ENCODE peak calls at places on chromosomes 1 and 21, in ten cellular contexts. Z is osteocyte; W is psoas muscle; Q is GM10248; X is uterus; O is IMR-90; E is epithelial cell of esophagus; B is CD4-positive, alpha-beta T cell; J is BJ; G is PC-3. P is an unnamed sample.

GRCh38 chr1:2360588-2361364 is 30.6 kb downstream of the MORN1 start:
- DNase-seq in G (peak; percentile 51), X (no peak), E (no peak), W (no peak), Z (no peak), J (peak; percentile 2), B (no peak), O (peak; percentile 5), Q (no peak), P (no peak)

GRCh38 chr21:32814528-32814927 is 43.0 kb upstream of the PAXBP1 start:
- DNase-seq in J (no peak), Q (no peak), X (no peak), O (no peak), Z (peak; percentile 21), G (no peak), E (no peak), B (no peak), W (no peak), P (no peak)

GRCh38 chr1:94044891-94045290 is 76.1 kb downstream of the ABCA4 start:
- DNase-seq in Q (no peak), Z (no peak), G (no peak), O (no peak), J (no peak), B (no peak), E (no peak), X (no peak), W (no peak), P (no peak)

GRCh38 chr1:77399250-77400086 is 117.6 kb downstream of the AK5 start:
- DNase-seq in B (no peak), E (no peak), O (no peak), W (no peak), G (no peak), Z (no peak), Q (no peak), J (no peak), X (no peak), P (no peak)

GRCh38 chr21:44295163-44295601 is 4.7 kb upstream of the PFKL start:
- DNase-seq in B (no peak), E (no peak), X (no peak), G (peak; percentile 5), W (no peak), Q (no peak), O (no peak), Z (no peak), J (no peak), P (no peak)

GRCh38 chr1:193763313-193763712 is 576.9 kb upstream of the B3GALT2 start:
- DNase-seq in W (no peak), E (no peak), X (no peak), G (peak; percentile 41), Q (no peak), Z (no peak), J (no peak), B (no peak), O (peak; percentile 27), P (no peak)

GRCh38 chr1:175402336-175402735 is 209.8 kb upstream of the KIAA0040 start:
- DNase-seq in Q (no peak), Z (no peak), B (no peak), J (peak; percentile 0), O (no peak), X (no peak), E (no peak), G (no peak), W (no peak), P (no peak)

GRCh38 chr1:21939650-21940374 is 2.7 kb upstream of the HSPG2 start:
- DNase-seq in W (peak; percentile 94), G (peak; percentile 93), J (peak; percentile 89), X (peak; percentile 92), O (peak; percentile 98), B (no peak), Z (peak; percentile 93), E (peak; percentile 99), Q (no peak), P (no peak)

GRCh38 chr1:91520940-91521507 is 20.4 kb downstream of the CDC7 start:
- DNase-seq in B (no peak), G (no peak), E (no peak), Q (no peak), Z (no peak), O (no peak), J (no peak), W (no peak), X (no peak), P (no peak)

GRCh38 chr1:160550572-160551034 is 27.5 kb upstream of the SLAMF6 start:
- DNase-seq in B (peak; percentile 64), J (no peak), X (no peak), W (no peak), G (no peak), O (no peak), Z (no peak), Q (no peak), E (no peak), P (no peak)

DNA sequence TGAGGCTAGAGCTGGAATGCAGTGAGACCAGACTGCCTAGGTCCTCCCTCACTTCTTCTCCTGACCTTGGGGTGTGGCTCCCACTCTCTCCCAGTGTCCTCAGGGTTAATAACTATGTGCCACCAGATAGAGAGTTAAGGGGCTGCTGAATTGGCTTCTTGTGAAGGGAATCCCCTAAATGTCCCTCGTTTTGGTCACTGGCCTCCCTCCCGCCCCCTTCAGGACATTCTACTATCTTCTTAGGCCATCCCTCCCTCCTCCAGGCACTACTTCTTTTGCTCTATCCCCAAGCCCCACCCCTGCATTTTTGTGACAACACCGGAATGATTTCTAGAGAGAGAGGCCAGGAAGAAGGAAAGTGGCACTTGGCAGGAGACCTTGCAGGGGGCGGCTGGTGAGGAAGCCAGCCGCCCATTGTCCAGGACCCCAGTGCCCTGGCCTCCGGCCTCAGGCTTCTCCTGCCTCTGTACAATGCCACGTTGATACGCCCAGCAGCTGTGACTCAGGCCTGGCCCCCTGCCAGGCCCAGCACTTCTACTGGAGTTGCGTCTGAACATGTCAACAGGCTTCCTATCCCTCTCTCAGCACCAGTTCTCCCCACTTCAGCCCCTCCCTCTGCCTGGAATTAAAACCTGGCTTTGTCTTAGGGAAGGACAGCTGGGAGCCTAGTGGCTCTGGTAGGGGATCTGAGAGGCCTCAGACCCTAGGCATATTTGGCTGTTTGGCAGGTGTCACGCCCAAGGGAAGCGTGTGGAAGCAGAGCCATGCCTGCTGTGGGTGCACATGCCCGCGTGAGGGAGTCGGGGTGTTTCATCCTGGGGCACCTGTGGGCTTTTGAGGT is 9.1 kb downstream of the LMNA start:
- DNase-seq in G (peak; percentile 99), B (peak; percentile 77), X (peak; percentile 97), E (peak; percentile 99), O (peak; percentile 98), Q (no peak), Z (peak; percentile 97), W (peak; percentile 98), J (peak; percentile 93), P (no peak)
- TF ChIP-seq CTCF in G (peak; percentile 61), B (no peak), X (peak; percentile 12), E (peak; percentile 20), O (peak; percentile 38), Q (no peak), Z (peak; percentile 61), W (peak; percentile 44), J (peak; percentile 60), P (no peak)

DNA sequence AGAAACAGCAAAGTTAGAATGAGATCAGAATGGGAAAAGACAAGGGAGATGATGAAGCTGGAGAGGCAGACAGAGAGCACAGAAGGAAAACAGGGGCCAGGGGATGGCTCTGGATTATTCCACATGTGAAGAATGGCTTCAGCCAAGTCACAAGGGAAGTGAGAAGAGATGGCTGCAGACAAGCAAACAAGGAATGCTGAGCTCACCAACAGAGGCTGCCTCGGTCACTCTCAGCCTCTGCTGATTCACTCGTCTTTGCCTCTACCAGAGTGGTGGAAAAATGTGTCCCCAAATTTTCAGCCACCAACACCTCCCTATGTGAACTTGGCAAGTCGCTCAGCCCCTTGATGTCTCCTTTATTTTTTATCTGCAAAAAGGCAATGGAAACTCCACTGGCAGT is 46.7 kb downstream of the TRABD2B start:
- DNase-seq in J (no peak), E (no peak), B (no peak), G (no peak), Z (no peak), W (no peak), X (no peak), Q (no peak), O (no peak), P (no peak)
- TF ChIP-seq CTCF in J (no peak), E (no peak), B (no peak), G (no peak), Z (no peak), W (no peak), X (no peak), Q (no peak), O (no peak), P (no peak)

DNA sequence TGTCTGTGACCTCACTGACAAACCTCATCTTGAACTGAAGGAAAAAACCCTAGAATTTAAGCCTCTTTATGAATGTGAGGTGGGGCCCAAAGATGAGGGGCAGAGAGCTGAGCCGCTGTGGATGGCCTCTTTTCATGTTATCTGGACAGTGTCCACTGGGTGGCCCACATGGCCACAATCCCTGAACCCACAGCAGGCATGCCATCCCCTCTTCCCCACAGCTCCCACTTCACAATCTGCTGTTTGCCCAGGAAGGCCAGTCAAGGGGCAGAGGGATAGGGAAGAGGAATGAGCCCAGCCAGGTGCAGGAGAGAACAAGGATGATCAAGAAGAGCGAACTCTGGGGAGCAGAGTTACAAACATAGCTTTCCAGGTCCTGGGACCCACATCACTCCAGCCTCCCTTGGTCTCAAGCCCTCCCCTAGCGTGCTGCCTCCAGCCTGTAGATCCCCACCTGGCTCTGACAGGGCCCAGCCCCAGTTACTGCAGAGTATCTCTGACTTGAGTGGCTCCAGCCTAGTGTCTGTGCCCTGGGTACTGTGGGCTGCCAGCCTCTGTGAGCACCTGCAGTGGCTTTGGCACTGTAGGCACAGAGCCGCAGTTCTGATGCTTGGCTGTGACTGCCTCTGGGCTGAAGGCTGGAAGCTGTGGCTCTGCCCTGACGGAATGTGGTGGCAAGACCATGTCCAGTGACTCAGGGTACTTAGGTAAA is 1.9 kb upstream of the SLFNL1 start:
- DNase-seq in O (no peak), B (no peak), G (peak; percentile 30), Z (no peak), X (no peak), E (no peak), J (no peak), W (no peak), Q (no peak), P (no peak)
- TF ChIP-seq CTCF in O (peak; percentile 40), B (no peak), G (peak; percentile 52), Z (peak; percentile 47), X (peak; percentile 16), E (no peak), J (peak; percentile 49), W (peak; percentile 9), Q (no peak), P (no peak)

GRCh38 chr1:11802616-11802972 is 3.2 kb downstream of the MTHFR start:
- DNase-seq in Q (no peak), X (no peak), W (no peak), Z (no peak), B (no peak), O (peak; percentile 7), J (no peak), G (no peak), E (no peak), P (no peak)

GRCh38 chr1:11800756-11801433 is 4.9 kb downstream of the MTHFR start:
- DNase-seq in O (no peak), X (no peak), B (no peak), Q (no peak), G (no peak), E (no peak), Z (no peak), J (no peak), W (no peak), P (no peak)

GRCh38 chr1:11805454-11806306 is at the start of the genes CLCN6 and MTHFR:
- DNase-seq in O (peak; percentile 99), W (peak; percentile 100), G (peak; percentile 99), E (peak; percentile 100), Q (peak; percentile 99), Z (peak; percentile 100), X (peak; percentile 100), J (peak; percentile 95), B (peak; percentile 97), P (peak; percentile 98)

GRCh38 chr1:11804666-11805453 is 904 bp downstream of the MTHFR start:
- DNase-seq in J (no peak), Z (no peak), G (peak; percentile 12), Q (no peak), W (no peak), B (peak; percentile 35), E (peak; percentile 75), O (peak; percentile 56), X (peak; percentile 75), P (no peak)

GRCh38 chr1:11802973-11803885 is 2.5 kb downstream of the MTHFR start:
- DNase-seq in J (peak; percentile 91), W (peak; percentile 94), O (peak; percentile 97), X (peak; percentile 95), Q (peak; percentile 86), E (peak; percentile 87), Z (peak; percentile 96), B (peak; percentile 76), G (peak; percentile 75), P (peak; percentile 72)
- TF ChIP-seq CTCF in J (no peak), W (no peak), O (no peak), X (peak; percentile 9), Q (no peak), E (no peak), Z (no peak), B (no peak), G (no peak), P (no peak)

P was measured in natural killer cell.